ENCODE peak calls at places on chromosomes 7 and 10, in six cellular contexts. A is heart left ventricle, N is psoas muscle, W is HCT116, I is ovary, V is A549. C is an unnamed sample.
A peak's percentile ranks its signal among the peaks of the same experiment; 100 is the strongest.

GRCh38 chr7:101123703-101124068 is 3.2 kb upstream of the SERPINE1 start:
- DNase-seq in A (no peak), N (no peak), W (no peak), I (no peak), V (no peak), C (no peak)

GRCh38 chr10:13788701-13789447 is 202.1 kb downstream of the PRPF18 start:
- DNase-seq in A (peak; percentile 73), N (peak; percentile 71), W (no peak), I (peak; percentile 62), V (no peak), C (no peak)

GRCh38 chr10:99834410-99834809 is 52.0 kb downstream of the ABCC2 start:
- DNase-seq in A (no peak), N (no peak), W (peak; percentile 12), I (no peak), V (peak; percentile 89), C (no peak)

GRCh38 chr7:80480566-80480965 is 31.3 kb downstream of the GNAT3 start:
- DNase-seq in A (no peak), N (no peak), W (no peak), I (no peak), V (no peak), C (no peak)

GRCh38 chr10:132972149-132972985 is 30.0 kb upstream of the CFAP46 start:
- DNase-seq in A (no peak), N (no peak), W (no peak), I (peak; percentile 25), V (no peak), C (no peak)

GRCh38 chr10:93816123-93816747 is 58.5 kb downstream of the LGI1 start:
- DNase-seq in A (peak; percentile 44), N (peak; percentile 43), W (peak; percentile 60), I (peak; percentile 70), V (peak; percentile 54), C (no peak)

GRCh38 chr10:5818894-5819293 is 5.7 kb upstream of the GDI2 start:
- DNase-seq in A (no peak), N (no peak), W (no peak), I (no peak), V (no peak), C (no peak)

GRCh38 chr7:65796205-65796604 is 76.7 kb upstream of the VKORC1L1 start:
- DNase-seq in A (no peak), N (no peak), W (no peak), I (no peak), V (no peak), C (no peak)

GRCh38 chr10:79056736-79057391 is 11.9 kb upstream of the ZMIZ1 start:
- DNase-seq in A (no peak), N (peak; percentile 4), W (no peak), I (peak; percentile 22), V (no peak), C (no peak)

GRCh38 chr10:79234391-79235318 is 112.6 kb upstream of the PPIF start:
- DNase-seq in A (no peak), N (no peak), W (no peak), I (no peak), V (no peak), C (no peak)

GRCh38 chr7:131329176-131329570 is 1.5 kb downstream of the MKLN1 start:
- DNase-seq in A (no peak), N (no peak), W (no peak), I (no peak), V (peak; percentile 38), C (no peak)

GRCh38 chr10:126215767-126216166 is 172.5 kb downstream of the ADAM12 start:
- DNase-seq in A (no peak), N (no peak), W (no peak), I (no peak), V (no peak), C (no peak)

GRCh38 chr10:102241037-102241443 is 272 bp downstream of the PITX3 start:
- DNase-seq in A (no peak), N (no peak), W (no peak), I (no peak), V (no peak), C (no peak)

GRCh38 chr7:14336256-14336655 is 346.8 kb upstream of the ETV1 start:
- DNase-seq in A (no peak), N (no peak), W (no peak), I (no peak), V (no peak), C (no peak)

GRCh38 chr10:7264313-7264741 is 146.5 kb downstream of the SFMBT2 start:
- DNase-seq in A (no peak), N (no peak), W (no peak), I (no peak), V (peak; percentile 66), C (no peak)

GRCh38 chr10:131312261-131312801 is 810 bp upstream of the TCERG1L start:
- DNase-seq in A (no peak), N (no peak), W (no peak), I (peak; percentile 76), V (no peak), C (no peak)

GRCh38 chr10:119341236-119342016 is 134.1 kb downstream of the GRK5 start:
- DNase-seq in A (peak; percentile 86), N (no peak), W (no peak), I (peak; percentile 57), V (peak; percentile 28), C (no peak)

GRCh38 chr7:18287482-18287881 is 208.1 kb upstream of the HDAC9 start:
- DNase-seq in A (no peak), N (no peak), W (no peak), I (no peak), V (no peak), C (no peak)

GRCh38 chr7:141685285-141686035 is 16.5 kb downstream of the DENND11 start:
- DNase-seq in A (no peak), N (no peak), W (no peak), I (no peak), V (no peak), C (no peak)

GRCh38 chr7:114910787-114911186 is 11.1 kb upstream of the MDFIC start:
- DNase-seq in A (no peak), N (no peak), W (no peak), I (no peak), V (no peak), C (no peak)

GRCh38 chr7:98314469-98314868 is 33.0 kb downstream of the BRI3 start:
- DNase-seq in A (no peak), N (no peak), W (no peak), I (no peak), V (no peak), C (no peak)

GRCh38 chr7:24741691-24742639 is 15.3 kb downstream of the GSDME start:
- DNase-seq in A (peak; percentile 65), N (peak; percentile 78), W (no peak), I (peak; percentile 67), V (peak; percentile 95), C (no peak)

GRCh38 chr10:58813573-58813972 is 300.9 kb downstream of the BICC1 start:
- DNase-seq in A (no peak), N (no peak), W (no peak), I (no peak), V (no peak), C (no peak)

GRCh38 chr7:34075976-34076375 is 170.6 kb downstream of the BMPER start:
- DNase-seq in A (no peak), N (peak; percentile 21), W (no peak), I (no peak), V (no peak), C (no peak)

GRCh38 chr10:125060851-125061556 is 99.4 kb downstream of the CTBP2 start:
- DNase-seq in A (peak; percentile 84), N (peak; percentile 84), W (peak; percentile 40), I (peak; percentile 90), V (peak; percentile 64), C (peak; percentile 62)
- H3K4me1 ChIP-seq in A (peaks cover 96% of the 10 kb centered on the region), N (peaks cover 99% of the 10 kb centered on the region), W (peaks cover 39% of the 10 kb centered on the region), I (peaks cover 62% of the 10 kb centered on the region), V (peaks cover 25% of the 10 kb centered on the region), C (peaks cover 76% of the 10 kb centered on the region)

GRCh38 chr7:21690717-21691116 is 147.9 kb downstream of the DNAH11 start:
- DNase-seq in A (no peak), N (no peak), W (no peak), I (no peak), V (peak; percentile 3), C (no peak)
- TF ChIP-seq CTCF in A (no peak), N (no peak), W (no peak), I (no peak), V (peak; percentile 34), C (no peak)

GRCh38 chr7:99742737-99743394 is 7.9 kb upstream of the CYP3A7 start:
- DNase-seq in A (no peak), N (no peak), W (no peak), I (no peak), V (no peak), C (no peak)

GRCh38 chr7:99739699-99740572 is 4.9 kb upstream of the CYP3A7 start:
- DNase-seq in A (no peak), N (no peak), W (no peak), I (no peak), V (no peak), C (no peak)

GRCh38 chr7:99740573-99741437 is 5.8 kb upstream of the CYP3A7 start:
- DNase-seq in A (no peak), N (no peak), W (no peak), I (no peak), V (no peak), C (no peak)

GRCh38 chr7:99737726-99738125 is 2.7 kb upstream of the CYP3A7 start:
- DNase-seq in A (no peak), N (no peak), W (no peak), I (no peak), V (no peak), C (no peak)

GRCh38 chr7:99741438-99741795 is 6.4 kb upstream of the CYP3A7 start:
- DNase-seq in A (no peak), N (no peak), W (no peak), I (no peak), V (no peak), C (no peak)
- H3K4me1 ChIP-seq in A (no peaks in the 10 kb centered on the region), N (peaks cover 16% of the 10 kb centered on the region), W (no peaks in the 10 kb centered on the region), I (no peaks in the 10 kb centered on the region), V (no peaks in the 10 kb centered on the region), C (no peaks in the 10 kb centered on the region)

DNA sequence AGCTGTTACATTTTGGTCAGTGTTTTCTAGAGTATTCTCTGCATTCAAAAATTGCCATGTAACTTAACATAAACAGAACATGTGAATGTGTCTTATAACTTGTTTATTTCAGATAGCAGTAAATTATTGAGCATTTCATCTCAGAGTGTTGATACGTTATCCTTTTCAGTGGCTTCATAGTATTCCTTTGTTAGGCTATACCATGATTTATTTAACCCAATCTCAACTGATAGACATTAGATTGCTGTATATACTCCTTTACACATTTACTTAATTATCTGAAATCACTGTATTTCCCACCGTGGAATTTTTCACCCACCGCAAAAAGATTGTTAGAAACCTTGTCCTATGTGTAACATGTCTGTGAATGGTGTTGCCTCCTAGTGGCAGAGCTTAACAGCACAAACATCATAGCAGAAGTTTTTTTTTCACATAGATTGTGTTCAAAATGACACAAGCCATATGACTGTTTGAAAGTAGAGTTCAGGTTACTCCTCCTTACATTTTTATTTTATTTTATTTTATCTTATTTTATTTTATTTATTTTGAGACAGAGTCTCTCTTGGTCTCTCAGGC is 21.4 kb downstream of the SLF2 start:
- DNase-seq in A (no peak), N (no peak), W (no peak), I (no peak), V (peak; percentile 39), C (no peak)
- TF ChIP-seq CTCF in A (peak; percentile 11), N (peak; percentile 11), W (peak; percentile 83), I (no peak), V (peak; percentile 54), C (peak; percentile 34)

GRCh38 chr7:137981175-137981574 is 20.7 kb downstream of the CREB3L2 start:
- DNase-seq in A (no peak), N (no peak), W (no peak), I (no peak), V (peak; percentile 13), C (no peak)
- H3K4me1 ChIP-seq in A (peaks cover 10% of the 10 kb centered on the region), N (peaks cover 46% of the 10 kb centered on the region), W (peaks cover 40% of the 10 kb centered on the region), I (peaks cover 23% of the 10 kb centered on the region), V (peaks cover 57% of the 10 kb centered on the region), C (peaks cover 100% of the 10 kb centered on the region)

C was measured in thoracic aorta.